ENCODE peak calls at places on chromosomes 1 and 21, in eight cellular contexts. F is HepG2, J is heart left ventricle, E is IMR-90, U is HCT116, P is spleen, W is vagina, C is body of pancreas. Y is an unnamed sample.

GRCh38 chr1:92960395-92961130 is 699 bp downstream of the DIPK1A start:
- DNase-seq in E (peak), P (peak), W (no peak), C (peak), J (peak), U (peak), F (peak), Y (peak)

GRCh38 chr1:151157067-151157531 is 650 bp downstream of the TNFAIP8L2 start:
- DNase-seq in U (no peak), F (no peak), P (peak), E (no peak), J (no peak), C (no peak), W (no peak), Y (no peak)

GRCh38 chr1:163747261-163747660 is 425.5 kb downstream of the NUF2 start:
- DNase-seq in E (no peak), U (no peak), J (no peak), C (no peak), P (no peak), F (no peak), W (no peak), Y (no peak)

GRCh38 chr1:174818951-174819350 is 180.8 kb upstream of the CACYBP start:
- DNase-seq in P (no peak), U (peak), W (no peak), C (no peak), J (peak), F (no peak), E (peak), Y (no peak)

GRCh38 chr1:101290922-101291561 is 54.2 kb downstream of the S1PR1 start:
- DNase-seq in E (no peak), C (no peak), P (no peak), U (no peak), F (no peak), W (no peak), J (no peak), Y (no peak)

GRCh38 chr1:164735315-164736052 is 176.5 kb downstream of the PBX1 start:
- DNase-seq in U (no peak), C (no peak), P (no peak), J (no peak), F (no peak), W (no peak), E (peak), Y (peak)

GRCh38 chr1:203628185-203628996 is 1.8 kb downstream of the ATP2B4 start:
- DNase-seq in F (no peak), J (no peak), U (no peak), W (no peak), P (peak), C (peak), E (peak), Y (no peak)

GRCh38 chr21:40386301-40386911 is 460.6 kb downstream of the DSCAM start:
- DNase-seq in E (no peak), C (peak), P (peak), J (peak), U (no peak), W (no peak), F (no peak), Y (peak)

GRCh38 chr1:20099533-20099932 is 19.8 kb downstream of the PLA2G2D start:
- DNase-seq in F (no peak), C (no peak), P (no peak), W (no peak), J (no peak), E (no peak), U (no peak), Y (no peak)

GRCh38 chr1:173258484-173259264 is 51.5 kb upstream of the TNFSF4 start:
- DNase-seq in C (no peak), F (no peak), W (no peak), E (no peak), J (no peak), P (no peak), U (no peak), Y (no peak)

GRCh38 chr1:26783646-26784022 is 4.1 kb upstream of the PIGV start:
- DNase-seq in F (no peak), P (no peak), J (no peak), W (no peak), C (no peak), U (no peak), E (no peak), Y (no peak)

GRCh38 chr1:64887689-64888217 is 78.6 kb downstream of the JAK1 start:
- DNase-seq in C (no peak), U (no peak), P (no peak), F (no peak), W (no peak), J (no peak), E (no peak), Y (no peak)

GRCh38 chr1:27999055-27999454 is 39.3 kb downstream of the XKR8 start:
- DNase-seq in C (no peak), P (no peak), E (no peak), F (no peak), W (no peak), J (no peak), U (no peak), Y (no peak)

GRCh38 chr1:228919919-228920318 is 184.6 kb downstream of the RHOU start:
- DNase-seq in U (no peak), F (no peak), C (no peak), J (no peak), P (no peak), W (no peak), E (no peak), Y (no peak)

GRCh38 chr1:192904438-192904895 is 95.6 kb downstream of the RGS2 start:
- DNase-seq in J (no peak), E (peak), C (peak), P (no peak), U (no peak), F (no peak), W (no peak), Y (peak)

GRCh38 chr1:78340006-78340405 is 150.8 kb upstream of the PTGFR start:
- DNase-seq in W (no peak), J (no peak), C (no peak), P (no peak), U (peak), E (peak), F (no peak), Y (no peak)

GRCh38 chr1:220918285-220918951 is 39.2 kb downstream of the HLX start:
- DNase-seq in J (no peak), U (no peak), F (peak), C (no peak), P (no peak), W (no peak), E (no peak), Y (no peak)

GRCh38 chr1:19786988-19787423 is 12.7 kb downstream of the TMCO4 start:
- DNase-seq in F (no peak), U (no peak), P (no peak), W (no peak), J (no peak), C (peak), E (no peak), Y (no peak)

GRCh38 chr1:162631546-162632233 is 574 bp upstream of the DDR2 start:
- DNase-seq in U (no peak), W (no peak), J (peak), C (no peak), P (no peak), E (peak), F (no peak), Y (peak)

GRCh38 chr1:240567066-240567465 is 44.9 kb downstream of the GREM2 start:
- DNase-seq in W (no peak), J (no peak), E (no peak), P (no peak), F (no peak), C (no peak), U (no peak), Y (no peak)

GRCh38 chr1:244971524-244972216 is 107.3 kb upstream of the HNRNPU start:
- DNase-seq in W (no peak), F (peak), C (no peak), J (no peak), P (no peak), U (no peak), E (no peak), Y (peak)

GRCh38 chr1:193058529-193059281 is 455 bp downstream of the UCHL5 start:
- DNase-seq in J (peak), F (peak), E (peak), P (peak), C (peak), W (no peak), U (no peak), Y (peak)

GRCh38 chr1:218347713-218348627 is 2.8 kb downstream of the TGFB2 start:
- DNase-seq in J (no peak), E (peak), U (no peak), P (no peak), W (no peak), F (no peak), C (no peak), Y (no peak)

GRCh38 chr1:224339422-224340033 is 9.6 kb upstream of the NVL start:
- DNase-seq in J (no peak), F (no peak), P (no peak), E (no peak), W (no peak), U (no peak), C (no peak), Y (no peak)

GRCh38 chr21:34886554-34887385 is 162.3 kb downstream of the RUNX1 start:
- DNase-seq in P (peak), W (no peak), E (no peak), F (no peak), C (peak), J (no peak), U (no peak), Y (peak)

GRCh38 chr1:37113285-37113684 is 79.0 kb upstream of the GRIK3 start:
- DNase-seq in C (no peak), E (no peak), U (no peak), W (no peak), P (no peak), J (no peak), F (no peak), Y (no peak)

GRCh38 chr1:169044296-169044695 is 62.2 kb upstream of the ATP1B1 start:
- DNase-seq in J (no peak), F (no peak), C (no peak), P (no peak), W (no peak), U (no peak), E (no peak), Y (no peak)

GRCh38 chr1:87140831-87141540 is 187.7 kb upstream of the LMO4 start:
- DNase-seq in C (no peak), P (no peak), J (no peak), W (no peak), U (no peak), E (peak), F (no peak), Y (no peak)

GRCh38 chr1:89531480-89532139 is 7.0 kb downstream of the LRRC8B start:
- DNase-seq in P (no peak), J (no peak), E (no peak), C (no peak), W (no peak), U (no peak), F (no peak), Y (no peak)

GRCh38 chr1:94843846-94844245 is 23.7 kb downstream of the SLC44A3 start:
- DNase-seq in W (no peak), J (no peak), E (no peak), F (no peak), U (no peak), P (no peak), C (no peak), Y (no peak)

GRCh38 chr1:162081316-162081715 is 11.8 kb downstream of the NOS1AP start:
- DNase-seq in C (no peak), F (peak), P (no peak), E (no peak), U (peak), W (no peak), J (no peak), Y (no peak)

GRCh38 chr1:116409751-116410182 is 36.7 kb downstream of the ATP1A1 start:
- DNase-seq in J (no peak), F (no peak), C (no peak), W (peak), E (peak), U (no peak), P (no peak), Y (no peak)

GRCh38 chr1:150507912-150508864 is at the start of gene ECM1:
- DNase-seq in P (peak), F (no peak), E (peak), J (peak), U (no peak), W (no peak), C (no peak), Y (peak)

GRCh38 chr1:70034403-70034802 is 171.0 kb downstream of the LRRC40 start:
- DNase-seq in C (no peak), U (peak), J (no peak), P (no peak), F (peak), E (peak), W (no peak), Y (peak)

GRCh38 chr21:37357691-37358090 is 8.9 kb upstream of the DYRK1A start:
- DNase-seq in F (no peak), E (no peak), W (no peak), U (no peak), P (no peak), C (no peak), J (no peak), Y (no peak)

GRCh38 chr1:20540281-20540680 is 12.1 kb upstream of the FAM43B start:
- DNase-seq in E (peak), W (no peak), P (no peak), J (no peak), U (no peak), F (no peak), C (no peak), Y (no peak)

GRCh38 chr1:234604393-234604725 is 5.6 kb downstream of the IRF2BP2 start:
- DNase-seq in W (no peak), C (no peak), U (no peak), P (no peak), F (no peak), E (no peak), J (no peak), Y (no peak)

GRCh38 chr1:234601217-234602017 is 8.6 kb downstream of the IRF2BP2 start:
- DNase-seq in E (peak), F (peak), P (no peak), J (no peak), U (no peak), W (no peak), C (no peak), Y (peak)

GRCh38 chr1:234600418-234601216 is 9.4 kb downstream of the IRF2BP2 start:
- DNase-seq in W (no peak), F (peak), E (no peak), U (peak), J (peak), P (no peak), C (peak), Y (peak)

GRCh38 chr1:234603221-234604204 is 6.5 kb downstream of the IRF2BP2 start:
- DNase-seq in J (no peak), F (peak), E (peak), W (peak), P (no peak), U (no peak), C (no peak), Y (peak)

DNA sequence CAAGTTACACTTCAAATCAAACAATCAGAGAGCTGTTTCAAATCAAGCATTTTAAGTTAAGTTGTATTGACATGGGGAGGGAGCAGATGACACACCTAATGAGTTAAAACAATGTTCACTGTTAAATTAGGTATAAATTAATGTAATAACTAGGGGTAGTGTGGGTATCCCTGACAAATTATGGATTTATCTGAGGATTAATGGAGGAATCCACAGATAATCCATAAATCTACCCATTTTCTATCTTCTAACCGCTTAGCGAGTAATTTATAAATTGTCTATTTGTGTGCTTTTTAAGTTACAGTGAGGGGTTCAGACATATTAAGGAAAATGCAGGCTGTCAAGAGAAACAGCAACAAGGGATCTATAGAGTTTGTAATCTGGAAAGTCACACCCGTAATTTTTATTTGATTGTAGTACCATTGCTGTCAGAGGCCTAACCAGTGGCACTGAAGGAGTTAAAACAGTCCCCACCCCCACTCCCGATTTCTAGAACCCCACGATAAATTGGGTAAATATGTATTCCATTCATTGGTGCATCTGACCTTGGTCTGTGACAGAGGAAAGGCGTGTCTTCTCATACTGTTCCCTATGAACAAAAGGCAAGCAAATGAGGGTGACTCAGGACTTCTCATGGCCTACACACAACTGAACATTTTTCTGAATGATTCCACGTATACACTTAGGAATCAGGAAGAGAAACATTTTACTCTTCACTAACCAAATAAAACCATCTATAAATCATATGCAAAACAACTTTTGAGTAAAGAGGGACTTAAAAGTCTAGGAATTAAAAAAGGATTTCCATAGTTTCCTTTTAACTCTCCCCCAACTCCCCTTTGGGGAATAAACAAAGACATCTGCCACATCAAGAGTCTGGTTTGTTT is 7.4 kb downstream of the IRF2BP2 start:
- DNase-seq in W (no peak), F (peak), C (peak), J (peak), U (peak), P (no peak), E (peak), Y (peak)
- TF ChIP-seq POLR2A in W (no peak), F (no peak), C (peak), J (peak), U (no peak), P (no peak), E (no peak), Y (peak)

DNA sequence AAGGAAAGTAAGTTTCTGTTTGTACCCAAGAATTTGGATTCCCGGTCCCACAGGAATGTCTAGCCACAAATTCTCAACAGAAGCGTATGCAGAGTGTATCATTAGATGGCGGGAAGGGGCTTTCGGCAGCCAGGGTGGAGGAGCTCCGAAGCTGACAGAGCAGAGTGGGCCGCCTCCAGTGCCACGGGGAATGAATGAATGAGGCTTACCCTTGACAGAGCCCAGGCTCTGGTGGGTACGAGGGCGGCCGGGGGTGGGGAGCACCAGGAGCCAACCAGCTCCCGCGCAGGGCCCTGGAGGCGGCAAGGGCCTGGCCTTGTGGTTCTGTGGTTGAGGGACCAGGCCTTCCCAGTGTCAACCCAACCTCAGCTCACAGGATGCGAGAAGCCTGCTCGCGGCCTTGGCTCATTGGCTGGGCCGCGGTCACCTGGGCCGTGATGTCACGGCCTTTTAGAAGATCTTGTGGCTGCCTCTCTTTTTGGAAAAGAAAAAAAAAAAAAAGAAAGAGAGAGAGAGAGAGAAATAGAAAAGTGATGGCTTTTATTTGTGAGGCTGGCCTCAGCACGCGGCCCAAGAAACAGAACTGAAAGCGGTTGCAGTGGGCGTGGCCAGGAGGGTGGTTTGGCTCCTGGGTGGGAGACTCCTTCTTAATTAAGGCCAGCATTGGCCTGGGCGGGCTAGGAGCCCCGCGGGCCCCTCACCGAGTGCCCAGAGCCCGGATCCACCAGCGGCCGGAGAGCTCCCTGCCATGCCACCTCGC is 34.9 kb upstream of the RUNX3 start:
- DNase-seq in F (no peak), W (no peak), J (peak), C (peak), P (peak), E (peak), U (no peak), Y (no peak)
- TF ChIP-seq POLR2A in F (no peak), W (no peak), J (no peak), C (peak), P (no peak), E (no peak), U (no peak), Y (no peak)

GRCh38 chr1:5850503-5850902 is 141.7 kb downstream of the NPHP4 start:
- DNase-seq in E (peak), J (no peak), C (no peak), P (no peak), W (no peak), F (no peak), U (no peak), Y (no peak)
- TF ChIP-seq POLR2A in E (no peak), J (no peak), C (no peak), P (no peak), W (no peak), F (no peak), U (no peak), Y (no peak)

DNA sequence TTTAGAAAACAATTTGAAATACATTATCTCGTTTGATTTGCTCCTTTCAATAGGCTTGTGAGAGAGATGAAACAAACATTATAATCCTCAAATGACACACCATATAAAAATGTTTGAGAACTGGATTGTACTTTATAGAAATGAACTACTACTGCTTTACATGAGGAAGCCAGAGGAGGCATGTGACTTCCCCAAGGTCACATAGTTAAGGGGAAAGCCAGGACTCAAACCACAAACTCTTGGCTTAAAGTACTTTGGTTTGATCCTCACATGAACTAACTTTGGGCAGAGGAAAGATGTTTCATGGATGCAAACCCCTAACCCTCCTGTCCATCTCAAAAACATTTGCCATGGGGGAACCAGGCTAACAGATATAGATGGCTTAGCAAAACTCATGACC is 4.7 kb downstream of the ARHGEF11 start:
- DNase-seq in U (no peak), W (no peak), J (no peak), F (no peak), P (no peak), E (peak), C (no peak), Y (no peak)
- TF ChIP-seq POLR2A in U (no peak), W (no peak), J (no peak), F (no peak), P (no peak), E (no peak), C (no peak), Y (no peak)

GRCh38 chr1:84095308-84095707 is 48.8 kb upstream of the PRKACB start:
- DNase-seq in J (no peak), F (no peak), U (no peak), W (no peak), C (no peak), E (no peak), P (no peak), Y (no peak)
- TF ChIP-seq POLR2A in J (no peak), F (no peak), U (no peak), W (no peak), C (no peak), E (no peak), P (no peak), Y (no peak)

GRCh38 chr1:44808938-44809917 is 905 bp downstream of the BTBD19 start:
- DNase-seq in C (peak), W (no peak), F (peak), J (peak), E (peak), P (peak), U (no peak), Y (peak)
- TF ChIP-seq POLR2A in C (peak), W (no peak), F (no peak), J (no peak), E (peak), P (no peak), U (no peak), Y (peak)

GRCh38 chr1:32753532-32754281 is 51.1 kb upstream of the SYNC start:
- DNase-seq in P (peak), J (peak), C (peak), U (no peak), E (peak), F (no peak), W (no peak), Y (peak)
- TF ChIP-seq POLR2A in P (no peak), J (no peak), C (peak), U (no peak), E (no peak), F (no peak), W (no peak), Y (no peak)

GRCh38 chr21:43333301-43334062 is 93.4 kb downstream of the SIK1 start:
- DNase-seq in U (no peak), P (no peak), C (peak), W (no peak), F (peak), J (peak), E (peak), Y (no peak)
- TF ChIP-seq POLR2A in U (no peak), P (no peak), C (no peak), W (no peak), F (no peak), J (no peak), E (peak), Y (no peak)